ENCODE peak calls at places on chromosomes 4 and X, in seven cellular contexts. T, U, C, F, A, I and O are unnamed samples.

GRCh38 chrX:66130469-66130868 is 33.6 kb upstream of the HEPH start:
- DNase-seq in T (no peak), U (no peak), C (no peak), F (no peak), A (no peak), I (no peak), O (no peak)

GRCh38 chr4:26197018-26197779 is 123.6 kb upstream of the RBPJ start:
- DNase-seq in T (no peak), U (no peak), C (peak; percentile 80), F (peak; percentile 54), A (peak; percentile 98), I (no peak), O (no peak)

GRCh38 chrX:118974088-118974907 is at the start of gene LONRF3:
- DNase-seq in T (peak; percentile 86), U (peak; percentile 88), C (peak; percentile 51), F (peak; percentile 68), A (peak; percentile 28), I (peak; percentile 74), O (peak; percentile 81)

GRCh38 chr4:132383571-132384199 is 765.4 kb upstream of the PCDH10 start:
- DNase-seq in T (no peak), U (no peak), C (no peak), F (no peak), A (peak; percentile 10), I (no peak), O (no peak)

GRCh38 chr4:135434936-135435335 is 1233.3 kb upstream of the PABPC4L start:
- DNase-seq in T (no peak), U (no peak), C (no peak), F (no peak), A (peak; percentile 65), I (no peak), O (no peak)

GRCh38 chr4:138576684-138577083 is 334.5 kb upstream of the SLC7A11 start:
- DNase-seq in T (no peak), U (no peak), C (no peak), F (no peak), A (peak; percentile 56), I (no peak), O (no peak)

GRCh38 chr4:71229477-71230257 is 109.2 kb upstream of the SLC4A4 start:
- DNase-seq in T (no peak), U (no peak), C (no peak), F (no peak), A (peak; percentile 66), I (no peak), O (peak; percentile 80)

GRCh38 chrX:3663576-3664290 is 49.7 kb downstream of the PRKX start:
- DNase-seq in T (no peak), U (peak; percentile 49), C (peak; percentile 37), F (no peak), A (no peak), I (no peak), O (no peak)

GRCh38 chr4:186764457-186764856 is 40.8 kb upstream of the FAT1 start:
- DNase-seq in T (no peak), U (no peak), C (no peak), F (no peak), A (no peak), I (no peak), O (no peak)

GRCh38 chr4:169823685-169824084 is 65.9 kb upstream of the HPF1 start:
- DNase-seq in T (no peak), U (no peak), C (no peak), F (no peak), A (peak; percentile 47), I (no peak), O (peak; percentile 84)

GRCh38 chr4:627347-627746 is 2.0 kb downstream of the PDE6B start:
- DNase-seq in T (peak; percentile 5), U (no peak), C (no peak), F (no peak), A (no peak), I (no peak), O (no peak)

GRCh38 chrX:47216393-47216925 is 2.0 kb upstream of the CDK16 start:
- DNase-seq in T (no peak), U (no peak), C (no peak), F (no peak), A (peak; percentile 41), I (no peak), O (peak; percentile 36)

GRCh38 chr4:138034871-138035270 is 207.3 kb downstream of the SLC7A11 start:
- DNase-seq in T (no peak), U (no peak), C (no peak), F (no peak), A (peak; percentile 52), I (no peak), O (no peak)

GRCh38 chr4:164935363-164935762 is 42.1 kb downstream of the TRIM61 start:
- DNase-seq in T (no peak), U (no peak), C (no peak), F (no peak), A (peak; percentile 4), I (no peak), O (no peak)

GRCh38 chr4:27692098-27692679 is 831.5 kb downstream of the STIM2 start:
- DNase-seq in T (no peak), U (no peak), C (no peak), F (no peak), A (peak; percentile 74), I (no peak), O (no peak)

GRCh38 chrX:7228226-7228625 is 80.3 kb upstream of the PUDP start:
- DNase-seq in T (no peak), U (no peak), C (no peak), F (no peak), A (no peak), I (no peak), O (no peak)

GRCh38 chr4:78616046-78616498 is 64.5 kb downstream of the ANXA3 start:
- DNase-seq in T (no peak), U (no peak), C (no peak), F (no peak), A (peak; percentile 71), I (no peak), O (no peak)

GRCh38 chr4:3337811-3338210 is 45.0 kb downstream of the RGS12 start:
- DNase-seq in T (peak; percentile 12), U (no peak), C (no peak), F (no peak), A (no peak), I (peak; percentile 25), O (no peak)

GRCh38 chrX:45164021-45164621 is 36.6 kb downstream of the DIPK2B start:
- DNase-seq in T (peak; percentile 52), U (no peak), C (no peak), F (no peak), A (no peak), I (no peak), O (peak; percentile 52)

GRCh38 chrX:106286053-106286650 is 118.0 kb downstream of the PWWP3B start:
- DNase-seq in T (no peak), U (no peak), C (no peak), F (no peak), A (no peak), I (no peak), O (no peak)

GRCh38 chrX:69153060-69153730 is 12.1 kb downstream of the PJA1 start:
- DNase-seq in T (peak; percentile 58), U (no peak), C (no peak), F (no peak), A (peak; percentile 22), I (no peak), O (no peak)

GRCh38 chrX:109281478-109282275 is 200.2 kb downstream of the GUCY2F start:
- DNase-seq in T (no peak), U (no peak), C (no peak), F (no peak), A (no peak), I (no peak), O (no peak)

GRCh38 chr4:165027762-165028402 is 3.9 kb upstream of the TRIM60 start:
- DNase-seq in T (no peak), U (no peak), C (no peak), F (no peak), A (peak; percentile 8), I (no peak), O (no peak)

GRCh38 chrX:135497736-135498135 is 22.7 kb upstream of the INTS6L start:
- DNase-seq in T (no peak), U (no peak), C (no peak), F (no peak), A (no peak), I (no peak), O (no peak)

GRCh38 chrX:63050225-63050624 is 300.9 kb downstream of the SPIN4 start:
- DNase-seq in T (no peak), U (no peak), C (no peak), F (no peak), A (no peak), I (no peak), O (no peak)